ENCODE peak calls at places on chromosome X, in seven cellular contexts. One of them, this sample, is unnamed.

GRCh38 chrX:72041901-72042859 is 89.5 kb downstream of the RTL5 start:
- DNase-seq in testis: peak
- DNase-seq in K562: no peak
- DNase-seq in GM20000: no peak
- DNase-seq in lower lobe of right lung: no peak
- DNase-seq in suprapubic skin: no peak
- DNase-seq in CD4-positive, alpha-beta T cell: no peak
- DNase-seq in this sample: no peak

GRCh38 chrX:55312655-55313054 is 47.9 kb upstream of the PAGE3 start:
- DNase-seq in suprapubic skin: no peak
- DNase-seq in K562: no peak
- DNase-seq in GM20000: no peak
- DNase-seq in lower lobe of right lung: no peak
- DNase-seq in testis: no peak
- DNase-seq in CD4-positive, alpha-beta T cell: no peak
- DNase-seq in this sample: no peak

GRCh38 chrX:133922390-133922772 is 63.0 kb downstream of the GPC3 start:
- DNase-seq in suprapubic skin: no peak
- DNase-seq in testis: no peak
- DNase-seq in K562: no peak
- DNase-seq in lower lobe of right lung: no peak
- DNase-seq in GM20000: no peak
- DNase-seq in CD4-positive, alpha-beta T cell: no peak
- DNase-seq in this sample: no peak

GRCh38 chrX:119757646-119757978 is 776 bp upstream of the SOWAHD start:
- DNase-seq in lower lobe of right lung: no peak
- DNase-seq in suprapubic skin: no peak
- DNase-seq in CD4-positive, alpha-beta T cell: no peak
- DNase-seq in testis: no peak
- DNase-seq in K562: no peak
- DNase-seq in GM20000: no peak
- DNase-seq in this sample: no peak

GRCh38 chrX:119688856-119689455 is 4.0 kb downstream of the SEPTIN6 start:
- DNase-seq in CD4-positive, alpha-beta T cell: no peak
- DNase-seq in GM20000: no peak
- DNase-seq in testis: no peak
- DNase-seq in suprapubic skin: no peak
- DNase-seq in lower lobe of right lung: no peak
- DNase-seq in K562: no peak
- DNase-seq in this sample: no peak

GRCh38 chrX:118116308-118117068 is at the start of gene KLHL13:
- DNase-seq in GM20000: peak
- DNase-seq in K562: peak
- DNase-seq in suprapubic skin: peak
- DNase-seq in CD4-positive, alpha-beta T cell: no peak
- DNase-seq in lower lobe of right lung: peak
- DNase-seq in testis: peak
- DNase-seq in this sample: peak

GRCh38 chrX:85905851-85906250 is 141.5 kb downstream of the CHM start:
- DNase-seq in K562: no peak
- DNase-seq in testis: no peak
- DNase-seq in GM20000: no peak
- DNase-seq in suprapubic skin: no peak
- DNase-seq in lower lobe of right lung: no peak
- DNase-seq in CD4-positive, alpha-beta T cell: no peak
- DNase-seq in this sample: no peak

GRCh38 chrX:41723305-41723704 is 676 bp upstream of the GPR82 start:
- DNase-seq in CD4-positive, alpha-beta T cell: no peak
- DNase-seq in lower lobe of right lung: no peak
- DNase-seq in K562: no peak
- DNase-seq in GM20000: no peak
- DNase-seq in suprapubic skin: no peak
- DNase-seq in testis: no peak
- DNase-seq in this sample: no peak

GRCh38 chrX:150508461-150509367 is 59.7 kb upstream of the MTM1 start:
- DNase-seq in suprapubic skin: peak
- DNase-seq in GM20000: no peak
- DNase-seq in K562: no peak
- DNase-seq in CD4-positive, alpha-beta T cell: no peak
- DNase-seq in testis: peak
- DNase-seq in lower lobe of right lung: peak
- DNase-seq in this sample: no peak

GRCh38 chrX:108537005-108537404 is 97.4 kb downstream of the COL4A5 start:
- DNase-seq in CD4-positive, alpha-beta T cell: no peak
- DNase-seq in lower lobe of right lung: no peak
- DNase-seq in GM20000: peak
- DNase-seq in testis: peak
- DNase-seq in suprapubic skin: no peak
- DNase-seq in K562: peak
- DNase-seq in this sample: no peak

GRCh38 chrX:119693032-119693995 is at the start of gene SEPTIN6:
- DNase-seq in testis: peak
- DNase-seq in K562: peak
- DNase-seq in lower lobe of right lung: peak
- DNase-seq in CD4-positive, alpha-beta T cell: peak
- DNase-seq in suprapubic skin: peak
- DNase-seq in GM20000: peak
- DNase-seq in this sample: peak

GRCh38 chrX:50700921-50701320 is 113.1 kb downstream of the SHROOM4 start:
- DNase-seq in GM20000: no peak
- DNase-seq in K562: no peak
- DNase-seq in CD4-positive, alpha-beta T cell: no peak
- DNase-seq in suprapubic skin: no peak
- DNase-seq in lower lobe of right lung: no peak
- DNase-seq in testis: no peak
- DNase-seq in this sample: no peak

GRCh38 chrX:10089378-10089795 is 67.4 kb upstream of the CLCN4 start:
- DNase-seq in testis: no peak
- DNase-seq in CD4-positive, alpha-beta T cell: no peak
- DNase-seq in K562: no peak
- DNase-seq in suprapubic skin: no peak
- DNase-seq in GM20000: no peak
- DNase-seq in lower lobe of right lung: no peak
- DNase-seq in this sample: no peak

GRCh38 chrX:152878976-152879755 is 18.7 kb upstream of the ZNF185 start:
- DNase-seq in GM20000: no peak
- DNase-seq in suprapubic skin: no peak
- DNase-seq in K562: no peak
- DNase-seq in CD4-positive, alpha-beta T cell: no peak
- DNase-seq in lower lobe of right lung: no peak
- DNase-seq in testis: no peak
- DNase-seq in this sample: no peak

GRCh38 chrX:113743069-113743468 is 840.8 kb upstream of the HTR2C start:
- DNase-seq in suprapubic skin: no peak
- DNase-seq in lower lobe of right lung: no peak
- DNase-seq in GM20000: no peak
- DNase-seq in CD4-positive, alpha-beta T cell: no peak
- DNase-seq in K562: no peak
- DNase-seq in testis: no peak
- DNase-seq in this sample: no peak

GRCh38 chrX:86711531-86712180 is 563.4 kb downstream of the DACH2 start:
- DNase-seq in lower lobe of right lung: no peak
- DNase-seq in K562: no peak
- DNase-seq in GM20000: no peak
- DNase-seq in testis: no peak
- DNase-seq in CD4-positive, alpha-beta T cell: no peak
- DNase-seq in suprapubic skin: no peak
- DNase-seq in this sample: no peak

GRCh38 chrX:67787196-67787595 is 243.4 kb downstream of the AR start:
- DNase-seq in K562: no peak
- DNase-seq in lower lobe of right lung: no peak
- DNase-seq in GM20000: no peak
- DNase-seq in CD4-positive, alpha-beta T cell: no peak
- DNase-seq in suprapubic skin: no peak
- DNase-seq in testis: no peak
- DNase-seq in this sample: no peak

GRCh38 chrX:55161581-55161980 is 58.6 kb upstream of the PAGE5 start:
- DNase-seq in CD4-positive, alpha-beta T cell: no peak
- DNase-seq in GM20000: no peak
- DNase-seq in testis: no peak
- DNase-seq in lower lobe of right lung: no peak
- DNase-seq in K562: no peak
- DNase-seq in suprapubic skin: no peak
- DNase-seq in this sample: no peak

GRCh38 chrX:140180585-140180984 is 215.3 kb upstream of the CXorf66 start:
- DNase-seq in K562: no peak
- DNase-seq in GM20000: no peak
- DNase-seq in lower lobe of right lung: no peak
- DNase-seq in testis: no peak
- DNase-seq in suprapubic skin: no peak
- DNase-seq in CD4-positive, alpha-beta T cell: no peak
- DNase-seq in this sample: no peak

GRCh38 chrX:131734621-131735020 is 190.7 kb downstream of the OR13H1 start:
- DNase-seq in GM20000: no peak
- DNase-seq in suprapubic skin: peak
- DNase-seq in K562: no peak
- DNase-seq in CD4-positive, alpha-beta T cell: no peak
- DNase-seq in testis: no peak
- DNase-seq in lower lobe of right lung: no peak
- DNase-seq in this sample: no peak

GRCh38 chrX:108397627-108398392 is 40.4 kb downstream of the COL4A6 start:
- DNase-seq in K562: no peak
- DNase-seq in suprapubic skin: no peak
- DNase-seq in GM20000: no peak
- DNase-seq in testis: no peak
- DNase-seq in CD4-positive, alpha-beta T cell: no peak
- DNase-seq in lower lobe of right lung: no peak
- DNase-seq in this sample: no peak

GRCh38 chrX:20906571-20906970 is 467.6 kb upstream of the CNKSR2 start:
- DNase-seq in testis: no peak
- DNase-seq in K562: no peak
- DNase-seq in lower lobe of right lung: no peak
- DNase-seq in GM20000: no peak
- DNase-seq in suprapubic skin: no peak
- DNase-seq in CD4-positive, alpha-beta T cell: no peak
- DNase-seq in this sample: no peak

GRCh38 chrX:37825225-37825842 is 22.0 kb downstream of the DYNLT3 start:
- DNase-seq in testis: peak
- DNase-seq in suprapubic skin: no peak
- DNase-seq in lower lobe of right lung: peak
- DNase-seq in K562: peak
- DNase-seq in CD4-positive, alpha-beta T cell: peak
- DNase-seq in GM20000: peak
- DNase-seq in this sample: no peak

GRCh38 chrX:143633530-143634372 is 2.1 kb downstream of the SLITRK4 start:
- DNase-seq in testis: peak
- DNase-seq in lower lobe of right lung: peak
- DNase-seq in CD4-positive, alpha-beta T cell: no peak
- DNase-seq in K562: no peak
- DNase-seq in suprapubic skin: no peak
- DNase-seq in GM20000: no peak
- DNase-seq in this sample: no peak

GRCh38 chrX:107996124-107996523 is 14.0 kb upstream of the TEX13B start:
- DNase-seq in suprapubic skin: no peak
- DNase-seq in K562: no peak
- DNase-seq in CD4-positive, alpha-beta T cell: no peak
- DNase-seq in lower lobe of right lung: no peak
- DNase-seq in GM20000: no peak
- DNase-seq in testis: no peak
- DNase-seq in this sample: no peak

GRCh38 chrX:150581093-150581775 is 12.8 kb downstream of the MTM1 start:
- DNase-seq in K562: no peak
- DNase-seq in testis: no peak
- DNase-seq in suprapubic skin: no peak
- DNase-seq in GM20000: no peak
- DNase-seq in CD4-positive, alpha-beta T cell: no peak
- DNase-seq in lower lobe of right lung: no peak
- DNase-seq in this sample: no peak

GRCh38 chrX:134520860-134521390 is 61.0 kb downstream of the HPRT1 start:
- DNase-seq in lower lobe of right lung: no peak
- DNase-seq in K562: peak
- DNase-seq in testis: peak
- DNase-seq in suprapubic skin: no peak
- DNase-seq in CD4-positive, alpha-beta T cell: no peak
- DNase-seq in GM20000: peak
- DNase-seq in this sample: no peak

GRCh38 chrX:130840345-130840744 is 62.7 kb downstream of the ENOX2 start:
- DNase-seq in testis: no peak
- DNase-seq in suprapubic skin: no peak
- DNase-seq in GM20000: no peak
- DNase-seq in CD4-positive, alpha-beta T cell: no peak
- DNase-seq in K562: no peak
- DNase-seq in lower lobe of right lung: no peak
- DNase-seq in this sample: no peak

GRCh38 chrX:155000841-155001240 is 21.7 kb downstream of the F8 start:
- DNase-seq in testis: no peak
- DNase-seq in suprapubic skin: no peak
- DNase-seq in lower lobe of right lung: no peak
- DNase-seq in K562: no peak
- DNase-seq in CD4-positive, alpha-beta T cell: no peak
- DNase-seq in GM20000: no peak
- DNase-seq in this sample: no peak

GRCh38 chrX:110852180-110852579 is 56.6 kb upstream of the CHRDL1 start:
- DNase-seq in CD4-positive, alpha-beta T cell: no peak
- DNase-seq in testis: no peak
- DNase-seq in lower lobe of right lung: no peak
- DNase-seq in GM20000: peak
- DNase-seq in K562: peak
- DNase-seq in suprapubic skin: no peak
- DNase-seq in this sample: no peak
- TF ChIP-seq CTCF in CD4-positive, alpha-beta T cell: no peak
- TF ChIP-seq CTCF in testis: no peak
- TF ChIP-seq CTCF in lower lobe of right lung: peak
- TF ChIP-seq CTCF in GM20000: peak
- TF ChIP-seq CTCF in K562: peak
- TF ChIP-seq CTCF in suprapubic skin: peak
- TF ChIP-seq CTCF in this sample: peak

GRCh38 chrX:78375894-78376293 is 48.5 kb upstream of the CYSLTR1 start:
- DNase-seq in GM20000: no peak
- DNase-seq in suprapubic skin: no peak
- DNase-seq in lower lobe of right lung: no peak
- DNase-seq in testis: no peak
- DNase-seq in K562: no peak
- DNase-seq in CD4-positive, alpha-beta T cell: no peak
- DNase-seq in this sample: no peak
- TF ChIP-seq CTCF in GM20000: no peak
- TF ChIP-seq CTCF in suprapubic skin: no peak
- TF ChIP-seq CTCF in lower lobe of right lung: no peak
- TF ChIP-seq CTCF in testis: no peak
- TF ChIP-seq CTCF in K562: no peak
- TF ChIP-seq CTCF in CD4-positive, alpha-beta T cell: no peak
- TF ChIP-seq CTCF in this sample: no peak

GRCh38 chrX:78124304-78124703 is 15.1 kb downstream of the TAF9B start:
- DNase-seq in K562: no peak
- DNase-seq in suprapubic skin: no peak
- DNase-seq in CD4-positive, alpha-beta T cell: no peak
- DNase-seq in GM20000: no peak
- DNase-seq in lower lobe of right lung: no peak
- DNase-seq in testis: no peak
- DNase-seq in this sample: no peak
- TF ChIP-seq CTCF in K562: no peak
- TF ChIP-seq CTCF in suprapubic skin: no peak
- TF ChIP-seq CTCF in CD4-positive, alpha-beta T cell: no peak
- TF ChIP-seq CTCF in GM20000: no peak
- TF ChIP-seq CTCF in lower lobe of right lung: no peak
- TF ChIP-seq CTCF in testis: no peak
- TF ChIP-seq CTCF in this sample: peak

DNA sequence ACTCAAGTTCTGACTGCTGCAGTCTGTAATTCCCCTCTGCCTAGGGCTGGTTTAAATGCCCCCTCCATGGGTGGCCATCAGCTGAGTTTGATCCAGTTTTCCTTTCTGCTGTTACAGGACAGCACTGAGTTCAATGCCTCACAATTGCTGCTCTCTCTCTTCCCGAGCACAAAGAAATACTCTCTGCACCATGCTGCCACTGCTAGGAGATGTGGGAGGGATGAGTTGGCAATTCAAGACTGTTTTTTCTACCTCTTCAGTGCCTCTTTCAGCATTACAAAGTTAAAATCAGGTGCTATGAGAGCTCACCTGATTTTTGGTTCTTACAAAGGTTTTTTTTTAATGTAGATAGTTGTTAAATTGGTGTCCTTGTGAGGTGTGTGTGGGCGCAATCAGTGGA is 24.3 kb downstream of the CYSLTR1 start:
- DNase-seq in K562: no peak
- DNase-seq in CD4-positive, alpha-beta T cell: no peak
- DNase-seq in suprapubic skin: no peak
- DNase-seq in lower lobe of right lung: no peak
- DNase-seq in GM20000: no peak
- DNase-seq in testis: no peak
- DNase-seq in this sample: no peak
- TF ChIP-seq CTCF in K562: no peak
- TF ChIP-seq CTCF in CD4-positive, alpha-beta T cell: no peak
- TF ChIP-seq CTCF in suprapubic skin: no peak
- TF ChIP-seq CTCF in lower lobe of right lung: no peak
- TF ChIP-seq CTCF in GM20000: no peak
- TF ChIP-seq CTCF in testis: no peak
- TF ChIP-seq CTCF in this sample: no peak

This sample was measured in type B pancreatic cell.